ENCODE peak calls at places on chromosomes 7 and 10, in ten cellular contexts. L is GF-D8, U is left ventricle myocardium superior, E is NCI-H748 treated with DMSO at 0.1 percent for 48 hours, K is GM03348, Y is putamen, I is HEK293T, H is ovary, P is NCI-H1092, M is keratinocyte. D is an unnamed sample.

GRCh38 chr10:112295853-112296830 is 12.9 kb downstream of the TECTB start:
- DNase-seq in H (no peak), P (no peak), M (no peak), Y (no peak), K (peak; percentile 55), U (peak; percentile 77), L (no peak), E (no peak), I (no peak), D (peak; percentile 73)

GRCh38 chr7:135753616-135754413 is 5.2 kb upstream of the FAM180A start:
- DNase-seq in H (no peak), P (no peak), K (no peak), I (no peak), E (no peak), M (no peak), L (no peak), U (no peak), Y (no peak), D (no peak)

GRCh38 chr7:64879097-64879730 is 23.9 kb upstream of the ZNF273 start:
- DNase-seq in M (no peak), U (no peak), I (no peak), K (no peak), Y (no peak), P (no peak), H (no peak), E (no peak), L (no peak), D (no peak)

GRCh38 chr7:8259586-8260222 is 2.3 kb downstream of the ICA1 start:
- DNase-seq in H (no peak), P (no peak), Y (no peak), M (no peak), U (no peak), K (no peak), L (no peak), I (no peak), E (no peak), D (no peak)

GRCh38 chr10:131678613-131679012 is 222.2 kb upstream of the PPP2R2D start:
- DNase-seq in H (no peak), P (no peak), M (no peak), L (no peak), E (no peak), Y (no peak), U (no peak), K (no peak), I (no peak), D (no peak)

GRCh38 chr7:40760997-40761396 is 626.2 kb downstream of the SUGCT start:
- DNase-seq in M (no peak), K (no peak), P (no peak), Y (peak; percentile 69), E (no peak), U (no peak), H (no peak), L (no peak), I (no peak), D (no peak)

GRCh38 chr10:126199221-126199998 is 188.9 kb downstream of the ADAM12 start:
- DNase-seq in I (peak; percentile 50), E (no peak), K (peak; percentile 58), Y (no peak), L (no peak), M (no peak), U (no peak), P (no peak), H (no peak), D (no peak)

GRCh38 chr10:103192089-103192450 is 1.0 kb downstream of the NT5C2 start:
- DNase-seq in M (no peak), I (no peak), H (no peak), P (no peak), L (no peak), Y (no peak), E (no peak), K (peak; percentile 34), U (peak; percentile 38), D (no peak)

GRCh38 chr7:75734586-75735047 is 4.1 kb downstream of the HIP1 start:
- DNase-seq in E (no peak), U (no peak), M (no peak), Y (no peak), K (peak; percentile 37), I (no peak), L (no peak), H (no peak), P (no peak), D (no peak)

GRCh38 chr7:67937717-67938191 is 941.1 kb downstream of the TYW1 start:
- DNase-seq in I (no peak), E (no peak), L (no peak), H (no peak), Y (peak; percentile 45), P (no peak), M (peak; percentile 88), K (peak; percentile 62), U (no peak), D (peak; percentile 14)

GRCh38 chr7:139943391-139943790 is 114.3 kb downstream of the TBXAS1 start:
- DNase-seq in M (no peak), Y (peak; percentile 71), P (peak; percentile 23), E (peak; percentile 58), K (no peak), H (no peak), U (no peak), L (no peak), I (no peak), D (no peak)

GRCh38 chr7:135210818-135211178 is 528 bp downstream of the WDR91 start:
- DNase-seq in E (peak; percentile 11), M (no peak), K (no peak), Y (no peak), I (no peak), U (no peak), H (no peak), L (no peak), P (peak; percentile 54), D (peak; percentile 19)

GRCh38 chr10:58291538-58292174 is 22.7 kb downstream of the CISD1 start:
- DNase-seq in U (no peak), L (peak; percentile 51), I (peak; percentile 35), E (no peak), M (no peak), H (peak; percentile 31), K (peak; percentile 66), P (no peak), Y (peak; percentile 36), D (no peak)